ENCODE peak calls at places on chromosome 11, in five cellular contexts. G, U, R, N and Z are unnamed samples. For H3K36me3, the result is how much of the 10 kb centered on the place peaks cover.

GRCh38 chr11:6733326-6734030 is 38.3 kb downstream of the OR2AG2 start:
- DNase-seq in G (no peak), U (no peak), R (no peak), N (no peak), Z (no peak)

GRCh38 chr11:70568504-70569172 is 170.3 kb downstream of the CTTN start:
- DNase-seq in G (peak), U (peak), R (no peak), N (peak), Z (peak)

GRCh38 chr11:24312464-24313238 is 184.2 kb upstream of the LUZP2 start:
- DNase-seq in G (peak), U (no peak), R (no peak), N (no peak), Z (no peak)

GRCh38 chr11:30454108-30454507 is 131.2 kb downstream of the ARL14EP start:
- DNase-seq in G (no peak), U (no peak), R (no peak), N (no peak), Z (no peak)

GRCh38 chr11:58629857-58630256 is 7.4 kb downstream of the CNTF start:
- DNase-seq in G (peak), U (no peak), R (no peak), N (peak), Z (peak)

GRCh38 chr11:12746593-12747097 is 72.4 kb downstream of the TEAD1 start:
- DNase-seq in G (peak), U (peak), R (no peak), N (peak), Z (no peak)

GRCh38 chr11:125079151-125079877 is 16.2 kb downstream of the SLC37A2 start:
- DNase-seq in G (no peak), U (no peak), R (no peak), N (no peak), Z (no peak)

GRCh38 chr11:72670041-72670440 is 4.2 kb downstream of the PDE2A start:
- DNase-seq in G (no peak), U (no peak), R (no peak), N (no peak), Z (no peak)

GRCh38 chr11:74256370-74257133 is 54.9 kb downstream of the P4HA3 start:
- DNase-seq in G (no peak), U (no peak), R (no peak), N (no peak), Z (no peak)

GRCh38 chr11:31246451-31247165 is 122.9 kb downstream of the DCDC1 start:
- DNase-seq in G (peak), U (no peak), R (no peak), N (no peak), Z (no peak)

GRCh38 chr11:103077553-103077952 is 14.4 kb downstream of the DCUN1D5 start:
- DNase-seq in G (no peak), U (no peak), R (no peak), N (no peak), Z (no peak)

GRCh38 chr11:107018902-107019493 is 722 bp upstream of the GUCY1A2 start:
- DNase-seq in G (peak), U (peak), R (peak), N (peak), Z (peak)

GRCh38 chr11:65778901-65779668 is 1.7 kb downstream of the AP5B1 start:
- DNase-seq in G (no peak), U (no peak), R (peak), N (no peak), Z (no peak)

GRCh38 chr11:120339394-120339890 is 3.2 kb downstream of the ARHGEF12 start:
- DNase-seq in G (peak), U (no peak), R (no peak), N (peak), Z (peak)

GRCh38 chr11:105937738-105938137 is 84.3 kb downstream of the MSANTD4 start:
- DNase-seq in G (peak), U (no peak), R (no peak), N (no peak), Z (no peak)

GRCh38 chr11:13717331-13717730 is 48.9 kb downstream of the FAR1 start:
- DNase-seq in G (peak), U (no peak), R (no peak), N (no peak), Z (no peak)

GRCh38 chr11:124867700-124868099 is 2.5 kb downstream of the ROBO3 start:
- DNase-seq in G (peak), U (no peak), R (no peak), N (no peak), Z (no peak)

GRCh38 chr11:62614275-62614674 is 1.2 kb downstream of the ROM1 start:
- DNase-seq in G (no peak), U (no peak), R (no peak), N (no peak), Z (no peak)

GRCh38 chr11:84830372-84830771 is 796.8 kb downstream of the DLG2 start:
- DNase-seq in G (no peak), U (no peak), R (no peak), N (no peak), Z (no peak)

GRCh38 chr11:65651589-65652510 is 10.9 kb downstream of the RELA start:
- DNase-seq in G (peak), U (peak), R (peak), N (no peak), Z (peak)

GRCh38 chr11:108218912-108219783 is 3.3 kb downstream of the NPAT start:
- DNase-seq in G (no peak), U (no peak), R (no peak), N (no peak), Z (no peak)

GRCh38 chr11:108220721-108221346 is 1.6 kb downstream of the NPAT start:
- DNase-seq in G (no peak), U (no peak), R (no peak), N (no peak), Z (no peak)

GRCh38 chr11:108218455-108218854 is 4.0 kb downstream of the NPAT start:
- DNase-seq in G (peak), U (no peak), R (no peak), N (no peak), Z (no peak)

GRCh38 chr11:108213784-108214183 is 8.7 kb downstream of the NPAT start:
- DNase-seq in G (no peak), U (no peak), R (no peak), N (no peak), Z (no peak)

DNA sequence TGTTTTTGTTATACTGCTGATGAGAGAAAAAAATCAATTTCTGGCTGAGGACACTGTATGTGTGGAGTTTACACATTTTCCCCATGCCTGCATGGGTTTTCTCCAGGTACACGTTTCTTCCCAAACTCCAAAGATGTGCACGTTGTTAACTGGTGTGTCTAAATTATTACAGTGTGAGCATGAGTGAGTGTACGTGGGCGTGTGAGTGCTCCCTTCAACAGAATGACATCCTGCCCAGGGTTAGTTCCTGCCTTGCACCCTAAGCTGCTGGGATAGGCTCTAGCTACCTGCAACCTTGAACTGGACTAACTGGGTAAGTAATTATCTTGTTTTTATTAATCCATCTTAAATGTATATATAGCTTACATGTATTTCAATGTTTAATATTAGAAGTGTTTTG is 5.5 kb downstream of the NPAT start:
- DNase-seq in G (no peak), U (no peak), R (no peak), N (no peak), Z (no peak)
- H3K36me3 ChIP-seq in G (under half), U (under half), R (under half), N (under half), Z (under half)

DNA sequence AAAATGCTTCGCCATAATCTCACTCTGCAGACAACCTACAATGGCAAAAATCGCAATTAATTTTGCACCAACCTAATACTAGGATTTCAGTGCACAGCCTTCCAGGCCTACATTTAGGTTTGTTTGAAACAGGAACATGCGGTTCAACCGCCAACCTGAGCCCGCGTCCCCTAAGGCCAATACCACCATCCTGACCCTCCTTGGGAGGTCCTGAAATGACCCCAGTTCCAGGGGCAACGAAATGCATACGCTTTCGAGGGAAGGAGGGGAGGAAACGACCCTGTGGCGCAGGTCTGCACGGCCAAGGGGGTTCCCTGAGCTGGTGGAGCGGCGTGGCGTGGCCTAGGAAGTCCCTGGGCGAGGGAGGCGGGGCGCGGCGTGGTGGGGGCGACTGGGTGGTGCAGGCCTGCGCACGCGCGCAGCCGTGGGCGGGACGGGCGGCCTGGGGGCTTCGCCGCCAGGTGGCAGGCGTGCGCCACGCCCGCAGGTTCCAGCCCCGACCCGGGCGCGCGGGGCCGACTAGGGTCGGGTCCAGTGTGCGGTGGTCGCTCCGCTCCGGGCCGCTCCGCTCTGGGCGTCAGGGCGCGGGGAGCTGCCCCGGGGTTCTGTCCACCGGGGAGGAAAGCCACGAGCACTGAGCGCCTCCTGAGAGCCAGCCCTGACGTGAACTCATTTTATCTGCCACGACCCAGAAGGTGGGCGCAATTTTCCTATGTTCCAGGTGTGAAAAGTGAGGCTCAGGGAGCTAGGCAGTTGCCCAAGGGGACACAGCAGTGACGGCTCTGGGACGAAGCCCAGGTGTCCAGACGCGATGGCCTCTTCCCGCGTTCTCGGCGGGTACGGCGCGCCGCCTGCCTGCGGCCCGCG is 94.2 kb downstream of the SWAP70 start:
- DNase-seq in G (peak), U (peak), R (peak), N (peak), Z (peak)
- TF ChIP-seq POLR2A in G (no peak), U (peak), R (peak), N (no peak), Z (peak)

GRCh38 chr11:68934321-68934645 is 30.6 kb downstream of the IGHMBP2 start:
- DNase-seq in G (no peak), U (no peak), R (no peak), N (no peak), Z (no peak)
- H3K36me3 ChIP-seq in G (half or more), U (under half), R (half or more), N (under half), Z (under half)

DNA sequence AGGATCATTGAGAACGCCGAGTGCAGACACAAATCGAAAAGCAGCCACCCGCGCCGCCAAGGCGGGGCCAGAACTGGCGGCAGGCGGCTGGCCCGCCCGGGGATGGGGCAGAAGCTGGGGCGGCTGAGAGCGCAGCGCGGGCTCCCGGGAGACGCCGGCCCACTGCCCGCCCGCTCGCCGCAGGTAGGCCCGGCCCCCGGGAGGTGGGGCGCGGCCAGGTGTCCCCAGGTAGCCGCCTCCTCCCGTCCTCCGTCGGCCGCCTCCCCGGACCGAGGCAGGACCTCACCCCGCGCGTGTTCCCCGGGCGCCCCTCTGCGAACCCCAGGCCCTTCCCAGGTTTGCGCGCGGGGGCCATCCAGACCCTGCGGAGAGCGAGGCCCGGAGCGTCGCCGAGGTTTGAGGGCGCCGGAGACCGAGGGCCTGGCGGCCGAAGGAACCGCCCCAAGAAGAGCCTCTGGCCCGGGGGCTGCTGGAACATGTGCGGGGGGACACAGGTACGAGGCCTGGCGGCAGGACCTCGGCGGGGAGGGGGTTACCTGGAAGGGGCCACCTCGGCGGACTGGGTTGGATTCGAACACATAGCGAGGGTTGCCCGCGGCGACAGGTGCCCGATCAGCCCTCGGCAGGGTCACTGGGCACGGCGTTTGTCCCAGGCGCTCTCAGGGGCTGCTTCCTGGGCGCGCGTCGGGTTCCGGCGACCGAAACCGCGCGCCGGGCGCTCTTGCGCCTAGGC is at the start of gene PRRG4:
- DNase-seq in G (peak), U (no peak), R (peak), N (peak), Z (peak)
- TF ChIP-seq POLR2A in G (no peak), U (no peak), R (peak), N (no peak), Z (peak)

GRCh38 chr11:17142450-17142849 is 65.0 kb upstream of the RPS13 start:
- DNase-seq in G (no peak), U (no peak), R (no peak), N (no peak), Z (no peak)
- H3K36me3 ChIP-seq in G (under half), U (under half), R (under half), N (under half), Z (under half)

DNA sequence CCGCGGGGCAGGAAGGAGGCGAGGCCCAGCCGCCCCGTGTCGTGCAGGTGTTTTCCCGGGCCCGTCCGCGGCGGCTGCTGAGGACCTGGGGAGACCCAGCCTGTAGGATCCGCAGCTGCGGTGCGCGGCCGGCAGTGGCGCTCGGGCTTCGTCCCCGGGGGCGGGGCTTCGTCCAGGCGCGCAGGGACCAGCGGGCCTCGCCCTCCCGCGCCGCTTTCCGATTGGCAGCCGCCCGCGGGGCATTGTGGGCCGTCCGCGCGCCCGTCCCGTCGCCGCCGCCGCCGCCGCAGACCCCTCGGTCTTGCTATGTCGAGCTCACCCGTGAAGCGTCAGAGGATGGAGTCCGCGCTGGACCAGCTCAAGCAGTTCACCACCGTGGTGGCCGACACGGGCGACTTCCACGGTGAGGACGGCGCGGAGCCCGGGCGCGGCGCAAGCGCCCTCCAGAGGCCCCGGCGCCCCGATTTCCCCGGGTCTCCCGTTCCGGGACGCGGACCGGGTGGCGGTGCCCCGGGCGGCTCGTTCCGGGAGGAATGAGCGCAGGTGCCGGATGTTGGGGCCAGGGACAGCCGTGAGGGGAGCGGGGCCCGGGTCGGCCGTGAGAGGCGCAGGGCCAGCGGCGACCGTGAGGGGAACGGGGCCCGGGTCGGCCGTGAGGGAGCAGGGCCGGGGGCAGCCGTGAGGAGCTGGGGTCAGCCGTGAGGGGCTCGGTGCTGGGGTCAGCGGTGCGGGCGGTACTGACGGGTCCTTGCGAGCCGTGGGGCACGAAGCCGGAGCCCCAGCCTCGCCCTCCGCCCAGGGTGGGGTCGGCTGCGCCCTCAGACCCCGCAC is at the start of gene TALDO1:
- DNase-seq in G (peak), U (peak), R (peak), N (peak), Z (peak)
- TF ChIP-seq POLR2A in G (peak), U (peak), R (peak), N (peak), Z (peak)

GRCh38 chr11:111855506-111855905 is 15.9 kb downstream of the ALG9 start:
- DNase-seq in G (no peak), U (no peak), R (no peak), N (no peak), Z (no peak)

GRCh38 chr11:111860257-111860656 is 11.1 kb downstream of the ALG9 start:
- DNase-seq in G (no peak), U (no peak), R (no peak), N (no peak), Z (no peak)
- H3K36me3 ChIP-seq in G (under half), U (under half), R (under half), N (under half), Z (under half)

DNA sequence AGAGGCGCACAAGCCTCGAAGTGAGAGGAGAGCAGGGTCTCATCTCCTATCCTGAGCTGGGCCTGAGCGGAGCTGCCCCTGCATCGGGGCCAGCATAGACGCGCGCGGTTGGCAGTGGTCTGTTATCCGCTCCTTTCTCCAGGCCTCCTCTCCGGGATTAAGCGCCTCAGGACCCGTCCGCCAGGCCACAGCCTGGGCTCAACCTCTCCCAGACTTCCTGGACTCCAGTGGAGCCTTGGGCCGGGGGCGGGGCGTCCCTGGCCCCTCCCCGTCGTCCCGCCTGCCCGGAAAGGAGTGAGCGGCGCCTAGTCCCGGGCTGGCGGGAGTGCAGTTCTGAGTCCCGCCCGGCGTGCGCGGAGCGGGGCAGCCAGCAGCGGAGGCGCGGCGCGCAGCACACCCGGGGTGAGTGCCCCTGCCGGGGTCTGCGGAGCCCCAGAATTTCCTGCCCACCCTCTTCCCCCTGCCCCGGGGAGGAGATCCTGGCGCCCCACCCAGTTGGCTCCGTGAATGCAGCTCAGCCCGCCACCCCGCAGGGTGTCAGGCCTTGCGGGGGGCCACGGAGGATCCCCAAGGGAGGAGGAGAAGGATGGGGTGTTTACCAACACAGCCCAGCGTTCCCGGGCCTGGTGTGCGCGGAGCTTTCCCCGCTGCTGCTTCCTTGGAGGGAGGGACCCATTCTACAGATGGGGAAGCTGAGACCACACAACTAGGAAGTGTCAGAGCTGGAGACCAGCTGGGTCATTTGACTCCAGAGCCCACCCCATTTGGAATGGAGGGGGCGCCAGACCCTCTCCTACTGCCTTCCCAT is at the start of gene TCIRG1:
- DNase-seq in G (peak), U (peak), R (peak), N (peak), Z (peak)
- TF ChIP-seq POLR2A in G (peak), U (peak), R (peak), N (no peak), Z (peak)

GRCh38 chr11:34972892-34973291 is 56.5 kb downstream of the PDHX start:
- DNase-seq in G (peak), U (no peak), R (no peak), N (no peak), Z (no peak)
- H3K36me3 ChIP-seq in G (under half), U (under half), R (under half), N (under half), Z (under half)